ENCODE peak calls at places on chromosomes 2 and 18, in six cellular contexts. A is fibroblast of pulmonary artery, R is A549, D is adrenal gland, E is GM13977, B is fibroblast of the aortic adventitia. F is an unnamed sample.

GRCh38 chr2:196249860-196250259 is 78.5 kb upstream of the STK17B start:
- DNase-seq in A (no peak), R (no peak), D (no peak), E (no peak), B (peak; percentile 50), F (peak; percentile 31)

GRCh38 chr2:224671731-224672130 is 44.4 kb downstream of the CCDC195 start:
- DNase-seq in A (no peak), R (no peak), D (no peak), E (no peak), B (no peak), F (no peak)

GRCh38 chr18:57057890-57058289 is 89.0 kb upstream of the BOD1L2 start:
- DNase-seq in A (no peak), R (no peak), D (no peak), E (peak; percentile 58), B (no peak), F (no peak)

GRCh38 chr2:191280304-191280703 is 35.1 kb downstream of the MYO1B start:
- DNase-seq in A (no peak), R (no peak), D (no peak), E (no peak), B (no peak), F (no peak)

GRCh38 chr18:75827781-75828274 is 400.3 kb upstream of the SMIM21 start:
- DNase-seq in A (no peak), R (no peak), D (no peak), E (no peak), B (no peak), F (no peak)

GRCh38 chr2:55482186-55482945 is 37.2 kb upstream of the CFAP36 start:
- DNase-seq in A (peak; percentile 74), R (peak; percentile 18), D (no peak), E (no peak), B (peak; percentile 45), F (peak; percentile 16)

GRCh38 chr18:500556-501405 is at the start of gene COLEC12:
- DNase-seq in A (no peak), R (no peak), D (no peak), E (peak; percentile 31), B (no peak), F (no peak)

GRCh38 chr2:113720167-113720566 is 36.3 kb downstream of the SLC35F5 start:
- DNase-seq in A (peak; percentile 25), R (peak; percentile 33), D (no peak), E (no peak), B (peak; percentile 27), F (no peak)

GRCh38 chr2:12484536-12485115 is 232.1 kb upstream of the TRIB2 start:
- DNase-seq in A (no peak), R (no peak), D (no peak), E (no peak), B (no peak), F (no peak)

GRCh38 chr2:26279886-26280285 is 35.1 kb downstream of the HADHB start:
- DNase-seq in A (no peak), R (no peak), D (no peak), E (no peak), B (no peak), F (no peak)

GRCh38 chr18:47794725-47795447 is 135.6 kb downstream of the SMAD2 start:
- DNase-seq in A (peak; percentile 7), R (no peak), D (no peak), E (no peak), B (no peak), F (no peak)

GRCh38 chr2:128413718-128414341 is 95.2 kb upstream of the HS6ST1 start:
- DNase-seq in A (no peak), R (no peak), D (no peak), E (no peak), B (no peak), F (no peak)

GRCh38 chr18:10047237-10047636 is 133.4 kb downstream of the VAPA start:
- DNase-seq in A (peak; percentile 28), R (no peak), D (no peak), E (no peak), B (peak; percentile 70), F (no peak)

GRCh38 chr18:38790303-38790702 is 1224.7 kb upstream of the CELF4 start:
- DNase-seq in A (no peak), R (no peak), D (no peak), E (no peak), B (no peak), F (peak; percentile 3)

GRCh38 chr2:97722227-97722626 is 8.9 kb downstream of the ZAP70 start:
- DNase-seq in A (peak; percentile 20), R (no peak), D (no peak), E (no peak), B (no peak), F (no peak)

GRCh38 chr2:68901199-68901515 is 30.0 kb upstream of the BMP10 start:
- DNase-seq in A (peak; percentile 60), R (no peak), D (no peak), E (no peak), B (peak; percentile 46), F (peak; percentile 31)

GRCh38 chr2:75012080-75012479 is 53.6 kb downstream of the POLE4 start:
- DNase-seq in A (no peak), R (no peak), D (no peak), E (no peak), B (no peak), F (no peak)

GRCh38 chr2:47503481-47504070 is 100.6 kb downstream of the MSH2 start:
- DNase-seq in A (no peak), R (no peak), D (no peak), E (no peak), B (no peak), F (no peak)

GRCh38 chr2:75328156-75328555 is 128.8 kb upstream of the TACR1 start:
- DNase-seq in A (no peak), R (no peak), D (no peak), E (no peak), B (no peak), F (peak; percentile 31)

GRCh38 chr2:76930076-76930734 is 592.0 kb downstream of the LRRTM4 start:
- DNase-seq in A (no peak), R (no peak), D (no peak), E (no peak), B (no peak), F (no peak)

GRCh38 chr2:53854678-53855077 is 5.1 kb downstream of the GPR75 start:
- DNase-seq in A (no peak), R (no peak), D (no peak), E (no peak), B (no peak), F (no peak)

GRCh38 chr2:26495705-26496271 is 17.9 kb upstream of the OTOF start:
- DNase-seq in A (no peak), R (no peak), D (no peak), E (no peak), B (no peak), F (no peak)

GRCh38 chr2:147440694-147441093 is 404.1 kb upstream of the ACVR2A start:
- DNase-seq in A (no peak), R (no peak), D (no peak), E (no peak), B (no peak), F (no peak)

GRCh38 chr2:218896501-218897393 is 16.1 kb downstream of the WNT10A start:
- DNase-seq in A (no peak), R (peak; percentile 43), D (no peak), E (peak; percentile 92), B (no peak), F (peak; percentile 79)

GRCh38 chr2:47072018-47072691 is 83.0 kb downstream of the STPG4 start:
- DNase-seq in A (peak; percentile 99), R (no peak), D (peak; percentile 83), E (no peak), B (peak; percentile 97), F (no peak)

GRCh38 chr2:165202230-165202629 is 1.6 kb downstream of the SCN3A start:
- DNase-seq in A (no peak), R (no peak), D (no peak), E (no peak), B (peak; percentile 10), F (no peak)

GRCh38 chr18:13934676-13935075 is 19.3 kb upstream of the MC2R start:
- DNase-seq in A (no peak), R (no peak), D (peak; percentile 72), E (no peak), B (no peak), F (no peak)

DNA sequence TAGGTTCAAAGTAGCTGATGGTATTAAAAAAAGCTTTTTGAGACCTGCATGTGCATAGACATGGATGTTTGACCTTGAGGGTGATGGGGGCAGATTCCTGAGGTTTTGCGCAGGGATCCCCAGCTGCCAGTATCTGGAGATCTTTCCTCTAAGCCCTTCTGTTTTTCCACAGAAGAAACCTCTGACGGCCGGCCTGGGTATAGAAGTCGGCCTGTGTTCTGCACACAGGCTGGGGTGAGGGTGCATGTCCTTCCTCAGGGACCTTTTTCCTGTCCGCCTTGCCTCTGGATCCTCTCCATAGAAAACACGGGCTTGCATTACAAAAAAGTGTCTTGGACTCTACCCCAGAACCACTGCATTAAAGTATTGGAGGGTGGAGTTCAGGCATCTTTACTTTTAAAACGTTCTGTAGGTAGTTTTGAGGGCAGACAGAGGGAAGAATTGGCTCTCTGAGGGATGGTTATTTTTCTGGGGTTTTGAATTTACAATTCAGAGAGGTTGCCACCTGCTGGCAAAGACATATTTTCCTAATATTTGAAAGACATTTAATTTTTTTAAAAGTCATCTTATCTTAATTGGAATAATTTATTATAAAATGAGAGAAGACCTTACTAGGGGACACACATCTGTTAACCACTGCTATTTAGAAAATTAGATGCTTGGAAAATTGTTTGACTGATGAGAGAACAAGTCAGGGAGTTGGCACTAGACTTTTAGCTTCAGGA is 350.6 kb downstream of the DCDC2C start:
- DNase-seq in A (peak; percentile 4), R (no peak), D (no peak), E (no peak), B (no peak), F (no peak)
- TF ChIP-seq CTCF in A (peak; percentile 5), R (peak; percentile 27), D (no peak), E (peak; percentile 4), B (no peak), F (no peak)

DNA sequence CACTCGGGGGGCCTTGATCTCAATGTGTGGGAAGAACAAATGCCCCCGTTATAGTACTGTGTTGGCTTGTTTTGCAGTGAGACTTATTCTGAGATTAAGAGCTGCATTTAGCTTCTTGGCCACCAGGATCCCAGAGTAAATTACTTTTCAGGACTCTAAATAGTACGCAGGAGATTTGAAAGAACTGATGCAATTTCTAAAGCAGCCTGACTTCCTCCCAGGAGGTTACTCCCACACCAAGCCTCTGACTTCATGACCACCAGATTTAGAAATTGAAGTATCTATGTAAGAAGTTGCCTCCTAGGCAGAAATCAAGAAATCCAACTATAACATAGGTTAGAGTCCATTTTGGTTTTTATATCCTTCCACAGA is 67.0 kb downstream of the FEZ2 start:
- DNase-seq in A (peak; percentile 94), R (no peak), D (no peak), E (peak; percentile 11), B (peak; percentile 75), F (no peak)
- TF ChIP-seq CTCF in A (peak; percentile 52), R (no peak), D (no peak), E (no peak), B (peak; percentile 30), F (no peak)

DNA sequence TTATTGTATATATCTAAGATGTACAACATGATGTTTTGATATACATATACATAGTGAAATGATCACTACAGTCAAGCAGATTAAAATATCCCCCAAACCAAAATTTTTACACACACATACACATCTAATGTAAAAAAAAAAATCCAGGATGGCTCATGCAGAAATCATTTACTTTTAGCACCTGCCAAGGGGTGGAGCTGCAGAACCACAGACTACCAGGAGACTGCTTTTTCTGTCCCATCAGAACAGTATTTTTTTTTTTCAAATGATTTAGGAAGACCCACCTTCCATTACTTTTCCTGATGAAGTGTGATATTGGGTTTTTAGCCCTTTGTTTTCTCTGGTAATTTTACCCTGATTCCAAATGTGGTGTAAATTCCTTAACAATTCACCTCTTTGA is 61.9 kb downstream of the AQP4 start:
- DNase-seq in A (no peak), R (no peak), D (no peak), E (no peak), B (no peak), F (peak; percentile 37)
- TF ChIP-seq CTCF in A (no peak), R (no peak), D (no peak), E (peak; percentile 7), B (no peak), F (no peak)

GRCh38 chr18:63422087-63422861 is at the start of gene VPS4B:
- DNase-seq in A (peak; percentile 100), R (peak; percentile 81), D (peak; percentile 99), E (peak; percentile 96), B (peak; percentile 99), F (peak; percentile 99)
- TF ChIP-seq CTCF in A (no peak), R (no peak), D (peak; percentile 22), E (no peak), B (peak; percentile 10), F (no peak)

F was measured in Calu3.